ENCODE peak calls at places on chromosomes 3 and 15, in eight cellular contexts. F is DMS153, C is RWPE1, U is NCI-H1417 treated with DMSO at 0.1 percent for 48 hours, E is Kasumi-1, N is ecto neural progenitor cell, B is M059J, G is T47D. Y is an unnamed sample.

GRCh38 chr15:42091753-42092665 is 2.4 kb downstream of the PLA2G4D start:
- DNase-seq in F (no peak), C (peak), U (no peak), E (no peak), N (no peak), B (peak), G (peak), Y (no peak)

GRCh38 chr3:94185753-94186152 is 122.9 kb downstream of the NSUN3 start:
- DNase-seq in F (no peak), C (no peak), U (no peak), E (no peak), N (no peak), B (peak), G (no peak), Y (no peak)

GRCh38 chr15:52013151-52013791 is 5.7 kb upstream of the MAPK6 start:
- DNase-seq in F (no peak), C (peak), U (no peak), E (peak), N (no peak), B (peak), G (no peak), Y (no peak)

GRCh38 chr3:193816656-193817311 is 223.8 kb downstream of the OPA1 start:
- DNase-seq in F (peak), C (no peak), U (peak), E (no peak), N (peak), B (peak), G (peak), Y (peak)

GRCh38 chr15:36579792-36580431 is 486 bp downstream of the CDIN1 start:
- DNase-seq in F (peak), C (peak), U (no peak), E (peak), N (no peak), B (peak), G (no peak), Y (no peak)

GRCh38 chr3:30288830-30289229 is 317.6 kb upstream of the TGFBR2 start:
- DNase-seq in F (no peak), C (no peak), U (no peak), E (no peak), N (no peak), B (no peak), G (no peak), Y (no peak)

GRCh38 chr3:149426325-149426724 is 48.2 kb upstream of the TM4SF4 start:
- DNase-seq in F (no peak), C (no peak), U (no peak), E (no peak), N (no peak), B (no peak), G (no peak), Y (no peak)

GRCh38 chr3:2765002-2765579 is 345.1 kb downstream of the IL5RA start:
- DNase-seq in F (peak), C (no peak), U (no peak), E (peak), N (no peak), B (no peak), G (no peak), Y (peak)

GRCh38 chr3:74633021-74633420 is 18.6 kb upstream of the CNTN3 start:
- DNase-seq in F (no peak), C (no peak), U (no peak), E (no peak), N (no peak), B (no peak), G (peak), Y (no peak)

GRCh38 chr3:159130108-159130507 is 328.3 kb downstream of the MFSD1 start:
- DNase-seq in F (no peak), C (no peak), U (no peak), E (peak), N (no peak), B (no peak), G (no peak), Y (no peak)

GRCh38 chr15:40244961-40245523 is 6.2 kb downstream of the PAK6 start:
- DNase-seq in F (no peak), C (no peak), U (no peak), E (no peak), N (peak), B (no peak), G (peak), Y (no peak)

GRCh38 chr3:141556034-141556433 is 69.2 kb downstream of the RASA2 start:
- DNase-seq in F (no peak), C (no peak), U (no peak), E (no peak), N (no peak), B (peak), G (no peak), Y (no peak)